ENCODE peak calls at places on chromosomes 4 and X, in six cellular contexts. One of them, this sample, is unnamed.

GRCh38 chr4:168881754-168882153 is 128.3 kb downstream of the CBR4 start:
- DNase-seq in HL-60: no peak
- DNase-seq in K562: no peak
- DNase-seq in H1: no peak
- DNase-seq in HepG2: no peak
- DNase-seq in SK-N-SH: no peak
- DNase-seq in this sample: no peak

GRCh38 chr4:176902710-176903323 is 110.1 kb upstream of the VEGFC start:
- DNase-seq in HepG2: no peak
- DNase-seq in HL-60: no peak
- DNase-seq in SK-N-SH: no peak
- DNase-seq in H1: no peak
- DNase-seq in K562: no peak
- DNase-seq in this sample: peak

GRCh38 chrX:68693481-68694410 is 46.3 kb downstream of the STARD8 start:
- DNase-seq in K562: peak
- DNase-seq in HL-60: no peak
- DNase-seq in HepG2: no peak
- DNase-seq in H1: no peak
- DNase-seq in SK-N-SH: peak
- DNase-seq in this sample: no peak

GRCh38 chr4:150849016-150849415 is 166.1 kb downstream of the LRBA start:
- DNase-seq in HepG2: no peak
- DNase-seq in SK-N-SH: no peak
- DNase-seq in HL-60: no peak
- DNase-seq in H1: no peak
- DNase-seq in K562: no peak
- DNase-seq in this sample: no peak

GRCh38 chr4:124212835-124213640 is 499.5 kb downstream of the ANKRD50 start:
- DNase-seq in K562: no peak
- DNase-seq in H1: no peak
- DNase-seq in HepG2: no peak
- DNase-seq in SK-N-SH: no peak
- DNase-seq in HL-60: no peak
- DNase-seq in this sample: no peak

GRCh38 chrX:57445046-57445445 is 146.8 kb upstream of the ZXDB start:
- DNase-seq in H1: no peak
- DNase-seq in K562: no peak
- DNase-seq in HepG2: no peak
- DNase-seq in HL-60: no peak
- DNase-seq in SK-N-SH: no peak
- DNase-seq in this sample: no peak

GRCh38 chr4:8157496-8157895 is 1.1 kb downstream of the ABLIM2 start:
- DNase-seq in HL-60: no peak
- DNase-seq in HepG2: no peak
- DNase-seq in SK-N-SH: no peak
- DNase-seq in K562: no peak
- DNase-seq in H1: no peak
- DNase-seq in this sample: no peak

GRCh38 chr4:111943796-111944203 is 201.5 kb upstream of the FAM241A start:
- DNase-seq in SK-N-SH: peak
- DNase-seq in HL-60: no peak
- DNase-seq in K562: no peak
- DNase-seq in H1: peak
- DNase-seq in HepG2: peak
- DNase-seq in this sample: no peak

GRCh38 chr4:118941149-118941548 is 52.5 kb downstream of the SYNPO2 start:
- DNase-seq in K562: no peak
- DNase-seq in HepG2: peak
- DNase-seq in HL-60: peak
- DNase-seq in SK-N-SH: no peak
- DNase-seq in H1: no peak
- DNase-seq in this sample: no peak

GRCh38 chr4:144562019-144562740 is 83.8 kb upstream of the HHIP start:
- DNase-seq in SK-N-SH: no peak
- DNase-seq in HL-60: no peak
- DNase-seq in H1: peak
- DNase-seq in K562: no peak
- DNase-seq in HepG2: no peak
- DNase-seq in this sample: no peak

GRCh38 chrX:107559506-107559905 is 68.8 kb upstream of the PRPS1 start:
- DNase-seq in HepG2: no peak
- DNase-seq in SK-N-SH: no peak
- DNase-seq in HL-60: no peak
- DNase-seq in K562: no peak
- DNase-seq in H1: no peak
- DNase-seq in this sample: no peak

GRCh38 chrX:133369065-133369464 is 46.2 kb downstream of the GPC4 start:
- DNase-seq in HepG2: no peak
- DNase-seq in HL-60: no peak
- DNase-seq in K562: no peak
- DNase-seq in H1: no peak
- DNase-seq in SK-N-SH: no peak
- DNase-seq in this sample: no peak

GRCh38 chr4:166301266-166301665 is 428.2 kb downstream of the TLL1 start:
- DNase-seq in SK-N-SH: no peak
- DNase-seq in HL-60: no peak
- DNase-seq in H1: no peak
- DNase-seq in HepG2: no peak
- DNase-seq in K562: no peak
- DNase-seq in this sample: no peak

GRCh38 chr4:100641326-100641725 is 123.5 kb upstream of the EMCN start:
- DNase-seq in K562: no peak
- DNase-seq in H1: no peak
- DNase-seq in HL-60: no peak
- DNase-seq in SK-N-SH: no peak
- DNase-seq in HepG2: no peak
- DNase-seq in this sample: no peak

GRCh38 chrX:24475480-24475879 is 10.4 kb downstream of the PDK3 start:
- DNase-seq in HepG2: no peak
- DNase-seq in HL-60: no peak
- DNase-seq in SK-N-SH: no peak
- DNase-seq in K562: no peak
- DNase-seq in H1: no peak
- DNase-seq in this sample: no peak

GRCh38 chrX:123424546-123424945 is 240.5 kb downstream of the GRIA3 start:
- DNase-seq in K562: no peak
- DNase-seq in SK-N-SH: no peak
- DNase-seq in HL-60: no peak
- DNase-seq in H1: no peak
- DNase-seq in HepG2: no peak
- DNase-seq in this sample: peak

GRCh38 chrX:16445166-16445752 is 204.7 kb upstream of the S100G start:
- DNase-seq in H1: no peak
- DNase-seq in SK-N-SH: peak
- DNase-seq in HL-60: no peak
- DNase-seq in K562: peak
- DNase-seq in HepG2: peak
- DNase-seq in this sample: no peak

GRCh38 chr4:306551-306961 is 1.3 kb upstream of the ZNF732 start:
- DNase-seq in HepG2: no peak
- DNase-seq in SK-N-SH: no peak
- DNase-seq in K562: no peak
- DNase-seq in HL-60: no peak
- DNase-seq in H1: no peak
- DNase-seq in this sample: peak

GRCh38 chr4:109444182-109444844 is 10.7 kb downstream of the SEC24B start:
- DNase-seq in HL-60: no peak
- DNase-seq in HepG2: no peak
- DNase-seq in K562: no peak
- DNase-seq in SK-N-SH: no peak
- DNase-seq in H1: no peak
- DNase-seq in this sample: no peak

GRCh38 chrX:151796576-151796975 is 62.0 kb downstream of the CNGA2 start:
- DNase-seq in SK-N-SH: no peak
- DNase-seq in H1: no peak
- DNase-seq in HepG2: no peak
- DNase-seq in K562: no peak
- DNase-seq in HL-60: no peak
- DNase-seq in this sample: no peak

GRCh38 chrX:121389976-121390709 is 342.7 kb downstream of the GLUD2 start:
- DNase-seq in SK-N-SH: no peak
- DNase-seq in HepG2: peak
- DNase-seq in H1: no peak
- DNase-seq in K562: no peak
- DNase-seq in HL-60: no peak
- DNase-seq in this sample: no peak

GRCh38 chr4:124803641-124804040 is 91.1 kb upstream of the ANKRD50 start:
- DNase-seq in K562: no peak
- DNase-seq in HL-60: no peak
- DNase-seq in SK-N-SH: no peak
- DNase-seq in HepG2: no peak
- DNase-seq in H1: no peak
- DNase-seq in this sample: no peak

GRCh38 chr4:55851885-55852284 is 1.6 kb upstream of the EXOC1 start:
- DNase-seq in K562: no peak
- DNase-seq in SK-N-SH: no peak
- DNase-seq in HepG2: peak
- DNase-seq in HL-60: no peak
- DNase-seq in H1: no peak
- DNase-seq in this sample: no peak

GRCh38 chr4:123554819-123555499 is 158.4 kb downstream of the SPRY1 start:
- DNase-seq in SK-N-SH: no peak
- DNase-seq in HL-60: no peak
- DNase-seq in K562: no peak
- DNase-seq in HepG2: no peak
- DNase-seq in H1: no peak
- DNase-seq in this sample: no peak

GRCh38 chr4:99759346-99759984 is 57.2 kb upstream of the DAPP1 start:
- DNase-seq in HepG2: no peak
- DNase-seq in SK-N-SH: no peak
- DNase-seq in HL-60: no peak
- DNase-seq in K562: no peak
- DNase-seq in H1: no peak
- DNase-seq in this sample: no peak

GRCh38 chrX:129403974-129404669 is 119.2 kb downstream of the SMARCA1 start:
- DNase-seq in HepG2: no peak
- DNase-seq in SK-N-SH: no peak
- DNase-seq in HL-60: no peak
- DNase-seq in K562: no peak
- DNase-seq in H1: no peak
- DNase-seq in this sample: no peak

GRCh38 chr4:82555279-82555678 is 6.5 kb downstream of the TMEM150C start:
- DNase-seq in H1: no peak
- DNase-seq in K562: no peak
- DNase-seq in SK-N-SH: peak
- DNase-seq in HepG2: no peak
- DNase-seq in HL-60: no peak
- DNase-seq in this sample: no peak

GRCh38 chr4:88533088-88533790 is 9.7 kb upstream of the PYURF start:
- DNase-seq in SK-N-SH: no peak
- DNase-seq in K562: no peak
- DNase-seq in HepG2: no peak
- DNase-seq in HL-60: no peak
- DNase-seq in H1: no peak
- DNase-seq in this sample: no peak

GRCh38 chr4:84319124-84319523 is 180.0 kb downstream of the NKX6-1 start:
- DNase-seq in K562: no peak
- DNase-seq in SK-N-SH: no peak
- DNase-seq in HL-60: no peak
- DNase-seq in HepG2: no peak
- DNase-seq in H1: no peak
- DNase-seq in this sample: no peak
- TF ChIP-seq GABPA in K562: no peak
- TF ChIP-seq GABPA in SK-N-SH: no peak
- TF ChIP-seq GABPA in HL-60: no peak
- TF ChIP-seq GABPA in HepG2: no peak
- TF ChIP-seq GABPA in H1: no peak
- TF ChIP-seq GABPA in this sample: no peak

GRCh38 chr4:104493071-104493831 is 1.4 kb downstream of the CXXC4 start:
- DNase-seq in SK-N-SH: peak
- DNase-seq in HepG2: no peak
- DNase-seq in HL-60: no peak
- DNase-seq in K562: no peak
- DNase-seq in H1: no peak
- DNase-seq in this sample: no peak
- TF ChIP-seq GABPA in SK-N-SH: no peak
- TF ChIP-seq GABPA in HepG2: no peak
- TF ChIP-seq GABPA in HL-60: no peak
- TF ChIP-seq GABPA in K562: no peak
- TF ChIP-seq GABPA in H1: no peak
- TF ChIP-seq GABPA in this sample: no peak

DNA sequence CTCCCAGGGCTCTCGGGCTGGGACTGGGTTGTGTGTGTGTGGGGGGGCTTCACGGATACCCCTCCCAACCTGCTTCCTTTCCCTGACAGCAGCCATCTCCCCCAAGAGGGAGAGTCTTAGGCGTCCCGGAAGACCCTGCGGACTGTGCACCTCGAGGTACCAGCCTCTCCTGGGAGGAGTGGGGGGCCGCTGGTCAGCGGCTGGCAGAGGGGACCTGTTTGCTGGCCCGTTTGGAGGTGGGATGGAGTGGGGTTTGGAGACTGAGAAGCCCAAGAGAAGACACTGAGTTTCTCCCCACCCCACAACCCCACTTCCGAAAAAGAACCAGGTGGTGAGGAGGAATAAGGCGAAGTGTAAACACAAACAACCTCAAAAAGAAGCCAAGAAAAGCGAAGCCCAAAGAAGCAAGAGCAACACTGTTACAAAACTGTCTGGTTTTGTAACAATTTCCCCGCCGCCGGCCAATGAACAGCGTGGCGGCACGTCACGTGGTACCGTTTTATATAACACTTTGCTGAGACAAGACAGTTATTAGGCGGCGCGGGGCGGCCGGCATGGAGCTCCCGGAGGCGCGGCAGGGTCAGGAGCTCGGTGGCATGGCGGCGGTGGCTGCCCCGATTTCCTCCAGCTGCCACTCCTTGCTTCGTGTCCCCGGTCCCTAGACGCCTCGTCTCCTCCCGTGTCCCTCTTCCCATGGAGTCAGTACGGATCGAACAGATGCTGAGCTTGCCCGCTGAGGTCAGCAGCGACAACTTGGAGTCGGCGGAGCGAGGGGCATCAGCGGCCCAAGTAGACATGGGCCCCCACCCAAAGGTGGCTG is at the start of gene LONRF3:
- DNase-seq in K562: peak
- DNase-seq in SK-N-SH: peak
- DNase-seq in H1: no peak
- DNase-seq in HepG2: peak
- DNase-seq in HL-60: peak
- DNase-seq in this sample: no peak
- TF ChIP-seq GABPA in K562: no peak
- TF ChIP-seq GABPA in SK-N-SH: no peak
- TF ChIP-seq GABPA in H1: no peak
- TF ChIP-seq GABPA in HepG2: no peak
- TF ChIP-seq GABPA in HL-60: no peak
- TF ChIP-seq GABPA in this sample: no peak

GRCh38 chr4:48090621-48091020 is 43.4 kb downstream of the TXK start:
- DNase-seq in H1: no peak
- DNase-seq in HL-60: no peak
- DNase-seq in SK-N-SH: no peak
- DNase-seq in K562: no peak
- DNase-seq in HepG2: no peak
- DNase-seq in this sample: no peak

GRCh38 chr4:48095441-48095840 is 38.6 kb downstream of the TXK start:
- DNase-seq in HepG2: no peak
- DNase-seq in K562: no peak
- DNase-seq in H1: no peak
- DNase-seq in HL-60: no peak
- DNase-seq in SK-N-SH: no peak
- DNase-seq in this sample: no peak

GRCh38 chr4:48093949-48094550 is 40.0 kb downstream of the TXK start:
- DNase-seq in HL-60: no peak
- DNase-seq in H1: peak
- DNase-seq in HepG2: no peak
- DNase-seq in K562: no peak
- DNase-seq in SK-N-SH: no peak
- DNase-seq in this sample: no peak
- TF ChIP-seq GABPA in HL-60: no peak
- TF ChIP-seq GABPA in H1: no peak
- TF ChIP-seq GABPA in HepG2: no peak
- TF ChIP-seq GABPA in K562: no peak
- TF ChIP-seq GABPA in SK-N-SH: no peak
- TF ChIP-seq GABPA in this sample: no peak